ENCODE peak calls at places on chromosomes 16 and 17, in five cellular contexts. One of them, this sample, is unnamed.

GRCh38 chr16:48165961-48166578 is 10.3 kb upstream of the ABCC12 start:
- DNase-seq in HEK293T: no peak
- DNase-seq in HT1080: no peak
- DNase-seq in ovary: no peak
- DNase-seq in thyroid gland: no peak
- DNase-seq in this sample: no peak

GRCh38 chr17:81393684-81394376 is 1.4 kb upstream of the BAHCC1 start:
- DNase-seq in thyroid gland: peak; percentile 100
- DNase-seq in HT1080: peak; percentile 98
- DNase-seq in HEK293T: peak; percentile 92
- DNase-seq in ovary: peak; percentile 100
- DNase-seq in this sample: peak; percentile 100

GRCh38 chr17:63395075-63395815 is 50.9 kb downstream of the CYB561 start:
- DNase-seq in thyroid gland: no peak
- DNase-seq in HT1080: no peak
- DNase-seq in HEK293T: no peak
- DNase-seq in ovary: no peak
- DNase-seq in this sample: no peak

GRCh38 chr17:72151565-72152391 is 31.0 kb downstream of the SOX9 start:
- DNase-seq in ovary: no peak
- DNase-seq in thyroid gland: peak; percentile 90
- DNase-seq in HEK293T: no peak
- DNase-seq in HT1080: peak; percentile 74
- DNase-seq in this sample: peak; percentile 84

GRCh38 chr17:20191066-20191465 is 181.9 kb downstream of the SPECC1 start:
- DNase-seq in HEK293T: no peak
- DNase-seq in ovary: no peak
- DNase-seq in HT1080: peak; percentile 80
- DNase-seq in thyroid gland: no peak
- DNase-seq in this sample: no peak

GRCh38 chr16:57167951-57168350 is 17.9 kb downstream of the PSME3IP1 start:
- DNase-seq in HT1080: peak; percentile 45
- DNase-seq in thyroid gland: peak; percentile 44
- DNase-seq in HEK293T: peak; percentile 33
- DNase-seq in ovary: no peak
- DNase-seq in this sample: no peak

GRCh38 chr16:50068550-50068949 is 2.8 kb downstream of the HEATR3 start:
- DNase-seq in thyroid gland: no peak
- DNase-seq in HEK293T: no peak
- DNase-seq in ovary: no peak
- DNase-seq in HT1080: no peak
- DNase-seq in this sample: no peak

GRCh38 chr16:90022209-90023077 is 3.2 kb upstream of the DBNDD1 start:
- DNase-seq in HT1080: peak; percentile 84
- DNase-seq in HEK293T: peak; percentile 97
- DNase-seq in ovary: peak; percentile 92
- DNase-seq in thyroid gland: peak; percentile 94
- DNase-seq in this sample: peak; percentile 93

GRCh38 chr17:28598389-28598788 is 436 bp downstream of the SPAG5 start:
- DNase-seq in thyroid gland: no peak
- DNase-seq in HEK293T: no peak
- DNase-seq in HT1080: no peak
- DNase-seq in ovary: no peak
- DNase-seq in this sample: no peak

GRCh38 chr17:29129731-29130130 is 50.5 kb downstream of the MYO18A start:
- DNase-seq in ovary: no peak
- DNase-seq in HT1080: no peak
- DNase-seq in thyroid gland: peak; percentile 53
- DNase-seq in HEK293T: no peak
- DNase-seq in this sample: peak; percentile 56

GRCh38 chr17:39916918-39917317 is 1.5 kb downstream of the GSDMB start:
- DNase-seq in HT1080: no peak
- DNase-seq in ovary: no peak
- DNase-seq in thyroid gland: no peak
- DNase-seq in HEK293T: peak; percentile 28
- DNase-seq in this sample: no peak

GRCh38 chr17:40026816-40027613 is 11.8 kb downstream of the CSF3 start:
- DNase-seq in ovary: peak; percentile 89
- DNase-seq in thyroid gland: peak; percentile 85
- DNase-seq in HT1080: peak; percentile 53
- DNase-seq in HEK293T: peak; percentile 82
- DNase-seq in this sample: peak; percentile 84

This sample was measured in body of pancreas.